ENCODE peak calls at places on chromosomes 12 and 14, in four cellular contexts. S is GM13976; B is hepatocyte; A is Jurkat, Clone E6-1. Z is an unnamed sample.

GRCh38 chr12:6146509-6146908 is 22.0 kb upstream of the VWF start:
- DNase-seq in A (no peak), S (no peak), B (no peak), Z (no peak)

GRCh38 chr12:34407813-34408212 is 385.5 kb downstream of the ALG10 start:
- DNase-seq in B (no peak), A (no peak), S (no peak), Z (no peak)

GRCh38 chr12:132284071-132284492 is 45.3 kb downstream of the GALNT9 start:
- DNase-seq in A (peak; percentile 25), B (no peak), S (no peak), Z (peak; percentile 14)

GRCh38 chr14:81449114-81449513 is 49.0 kb upstream of the STON2 start:
- DNase-seq in B (no peak), A (no peak), S (no peak), Z (no peak)

GRCh38 chr12:3543826-3544225 is 52.8 kb downstream of the PRMT8 start:
- DNase-seq in S (no peak), A (no peak), B (no peak), Z (no peak)

GRCh38 chr12:95208678-95209077 is 8.6 kb downstream of the FGD6 start:
- DNase-seq in S (no peak), A (no peak), B (no peak), Z (peak; percentile 93)

GRCh38 chr12:48070731-48071130 is 35.1 kb downstream of the SENP1 start:
- DNase-seq in S (no peak), B (no peak), A (no peak), Z (no peak)

GRCh38 chr12:122205590-122205925 is 2.0 kb downstream of the B3GNT4 start:
- DNase-seq in B (no peak), S (no peak), A (no peak), Z (no peak)

GRCh38 chr12:64737539-64737938 is 21.7 kb downstream of the GNS start:
- DNase-seq in S (no peak), A (peak; percentile 17), B (no peak), Z (peak; percentile 97)

GRCh38 chr12:53991077-53991460 is 6.1 kb downstream of the HOXC10 start:
- DNase-seq in S (no peak), A (no peak), B (no peak), Z (no peak)

GRCh38 chr12:123097521-123098084 is 53.3 kb downstream of the PITPNM2 start:
- DNase-seq in A (no peak), B (no peak), S (no peak), Z (no peak)

GRCh38 chr14:51846631-51847488 is 13.6 kb upstream of the GNG2 start:
- DNase-seq in S (peak; percentile 77), A (peak; percentile 97), B (peak; percentile 28), Z (peak; percentile 94)

GRCh38 chr12:65596514-65597010 is 227.7 kb upstream of the HMGA2 start:
- DNase-seq in B (no peak), A (no peak), S (no peak), Z (no peak)

GRCh38 chr14:49796025-49796424 is 28.1 kb downstream of the KLHDC2 start:
- DNase-seq in A (no peak), B (no peak), S (no peak), Z (no peak)

GRCh38 chr14:65720743-65721142 is 308.2 kb downstream of the FUT8 start:
- DNase-seq in A (no peak), S (no peak), B (no peak), Z (no peak)

GRCh38 chr12:79251356-79251755 is 386.8 kb downstream of the SYT1 start:
- DNase-seq in B (no peak), S (no peak), A (no peak), Z (peak; percentile 38)

GRCh38 chr14:91317381-91318313 is 73.1 kb upstream of the GPR68 start:
- DNase-seq in S (peak; percentile 55), B (no peak), A (peak; percentile 88), Z (no peak)

GRCh38 chr12:107992870-107993451 is 136.1 kb upstream of the WSCD2 start:
- DNase-seq in B (peak; percentile 73), S (peak; percentile 9), A (peak; percentile 45), Z (peak; percentile 75)

GRCh38 chr12:107847430-107847829 is 72.9 kb downstream of the ASCL4 start:
- DNase-seq in S (no peak), A (no peak), B (no peak), Z (no peak)

GRCh38 chr12:128531153-128531552 is 264.2 kb downstream of the TMEM132C start:
- DNase-seq in A (peak; percentile 9), S (no peak), B (peak; percentile 36), Z (peak; percentile 48)

GRCh38 chr14:64465856-64466554 is 706 bp downstream of the AKAP5 start:
- DNase-seq in S (no peak), A (no peak), B (peak; percentile 67), Z (peak; percentile 25)

GRCh38 chr12:10304161-10304574 is 3.5 kb upstream of the KLRD1 start:
- DNase-seq in S (no peak), B (no peak), A (no peak), Z (peak; percentile 27)

GRCh38 chr12:103392722-103393121 is 103.0 kb downstream of the C12orf42 start:
- DNase-seq in B (no peak), S (peak; percentile 25), A (no peak), Z (no peak)

GRCh38 chr12:34400986-34401658 is 378.8 kb downstream of the ALG10 start:
- DNase-seq in B (peak; percentile 1), S (peak; percentile 5), A (no peak), Z (no peak)